ENCODE peak calls at places on chromosomes 1 and 21, in four cellular contexts. R, Q, O and C are unnamed samples.

GRCh38 chr1:180953291-180953747 is 40.6 kb downstream of the KIAA1614 start:
- DNase-seq in R (no peak), Q (no peak), O (no peak), C (no peak)

GRCh38 chr1:151875419-151876097 is 22.0 kb upstream of the THEM5 start:
- DNase-seq in R (no peak), Q (no peak), O (no peak), C (no peak)

GRCh38 chr1:154481058-154481457 is 21.0 kb upstream of the TDRD10 start:
- DNase-seq in R (no peak), Q (no peak), O (no peak), C (no peak)

GRCh38 chr21:33112151-33112550 is 42.2 kb downstream of the OLIG1 start:
- DNase-seq in R (no peak), Q (no peak), O (no peak), C (no peak)

GRCh38 chr21:45153358-45154318 is 79.3 kb downstream of the ADARB1 start:
- DNase-seq in R (no peak), Q (no peak), O (peak), C (no peak)

GRCh38 chr21:39088831-39089380 is 94.3 kb downstream of the PSMG1 start:
- DNase-seq in R (no peak), Q (peak), O (no peak), C (peak)

GRCh38 chr1:245614476-245614875 is 459.7 kb downstream of the KIF26B start:
- DNase-seq in R (no peak), Q (peak), O (no peak), C (no peak)

GRCh38 chr21:25307489-25307888 is 299.8 kb downstream of the MRPL39 start:
- DNase-seq in R (no peak), Q (no peak), O (no peak), C (no peak)

GRCh38 chr1:7011826-7012225 is 226.6 kb downstream of the CAMTA1 start:
- DNase-seq in R (no peak), Q (no peak), O (no peak), C (no peak)

GRCh38 chr1:43783671-43784205 is 76.4 kb downstream of the ST3GAL3 start:
- DNase-seq in R (peak), Q (no peak), O (no peak), C (no peak)

GRCh38 chr21:45032332-45032731 is 42.0 kb upstream of the ADARB1 start:
- DNase-seq in R (no peak), Q (no peak), O (no peak), C (no peak)

GRCh38 chr1:15212216-15212988 is 34.6 kb upstream of the FHAD1 start:
- DNase-seq in R (no peak), Q (no peak), O (no peak), C (no peak)

GRCh38 chr1:229159668-229160544 is 111.0 kb upstream of the RAB4A start:
- DNase-seq in R (no peak), Q (no peak), O (no peak), C (peak)

GRCh38 chr1:43786975-43787374 is 79.6 kb downstream of the ST3GAL3 start:
- DNase-seq in R (no peak), Q (no peak), O (no peak), C (peak)

GRCh38 chr1:110309139-110309538 is 30.0 kb upstream of the RBM15 start:
- DNase-seq in R (no peak), Q (no peak), O (no peak), C (no peak)

GRCh38 chr1:183163311-183163710 is 22.8 kb upstream of the LAMC2 start:
- DNase-seq in R (peak), Q (no peak), O (no peak), C (no peak)

GRCh38 chr1:93313026-93313425 is 32.7 kb upstream of the DR1 start:
- DNase-seq in R (no peak), Q (no peak), O (no peak), C (no peak)

GRCh38 chr1:65429806-65430205 is 9.3 kb downstream of the LEPR start:
- DNase-seq in R (no peak), Q (no peak), O (no peak), C (no peak)

GRCh38 chr1:247540536-247540935 is 4.3 kb upstream of the OR2C3 start:
- DNase-seq in R (no peak), Q (no peak), O (no peak), C (no peak)

GRCh38 chr1:22969224-22969829 is 3.3 kb downstream of the LACTBL1 start:
- DNase-seq in R (no peak), Q (no peak), O (no peak), C (no peak)

GRCh38 chr1:71587961-71588360 is 507.1 kb upstream of the ZRANB2 start:
- DNase-seq in R (no peak), Q (no peak), O (no peak), C (no peak)

GRCh38 chr1:212760126-212760823 is 31.3 kb downstream of the NSL1 start:
- DNase-seq in R (no peak), Q (peak), O (peak), C (peak)

GRCh38 chr1:227937531-227938145 is 10.1 kb downstream of the WNT9A start:
- DNase-seq in R (no peak), Q (no peak), O (no peak), C (no peak)

GRCh38 chr1:63698001-63698838 is 75.6 kb upstream of the ROR1 start:
- DNase-seq in R (no peak), Q (no peak), O (no peak), C (no peak)

GRCh38 chr1:178150610-178151009 is 56.7 kb downstream of the RASAL2 start:
- DNase-seq in R (no peak), Q (no peak), O (no peak), C (no peak)

GRCh38 chr1:202144510-202145324 is at the start of gene ARL8A:
- DNase-seq in R (no peak), Q (peak), O (peak), C (no peak)

GRCh38 chr1:117527566-117528102 is 78.2 kb upstream of the TENT5C start:
- DNase-seq in R (no peak), Q (no peak), O (no peak), C (no peak)

GRCh38 chr1:62187548-62187947 is 7.1 kb upstream of the L1TD1 start:
- DNase-seq in R (no peak), Q (no peak), O (no peak), C (no peak)

GRCh38 chr21:21159253-21159899 is 161.2 kb downstream of the NCAM2 start:
- DNase-seq in R (no peak), Q (no peak), O (no peak), C (no peak)

GRCh38 chr21:21158376-21158918 is 160.2 kb downstream of the NCAM2 start:
- DNase-seq in R (no peak), Q (no peak), O (no peak), C (no peak)

GRCh38 chr21:21165063-21165645 is 166.9 kb downstream of the NCAM2 start:
- DNase-seq in R (no peak), Q (no peak), O (no peak), C (no peak)

GRCh38 chr21:21163904-21164303 is 165.7 kb downstream of the NCAM2 start:
- DNase-seq in R (peak), Q (peak), O (peak), C (peak)
- TF ChIP-seq FOSL1 in R (no peak), Q (no peak), O (no peak), C (no peak)

DNA sequence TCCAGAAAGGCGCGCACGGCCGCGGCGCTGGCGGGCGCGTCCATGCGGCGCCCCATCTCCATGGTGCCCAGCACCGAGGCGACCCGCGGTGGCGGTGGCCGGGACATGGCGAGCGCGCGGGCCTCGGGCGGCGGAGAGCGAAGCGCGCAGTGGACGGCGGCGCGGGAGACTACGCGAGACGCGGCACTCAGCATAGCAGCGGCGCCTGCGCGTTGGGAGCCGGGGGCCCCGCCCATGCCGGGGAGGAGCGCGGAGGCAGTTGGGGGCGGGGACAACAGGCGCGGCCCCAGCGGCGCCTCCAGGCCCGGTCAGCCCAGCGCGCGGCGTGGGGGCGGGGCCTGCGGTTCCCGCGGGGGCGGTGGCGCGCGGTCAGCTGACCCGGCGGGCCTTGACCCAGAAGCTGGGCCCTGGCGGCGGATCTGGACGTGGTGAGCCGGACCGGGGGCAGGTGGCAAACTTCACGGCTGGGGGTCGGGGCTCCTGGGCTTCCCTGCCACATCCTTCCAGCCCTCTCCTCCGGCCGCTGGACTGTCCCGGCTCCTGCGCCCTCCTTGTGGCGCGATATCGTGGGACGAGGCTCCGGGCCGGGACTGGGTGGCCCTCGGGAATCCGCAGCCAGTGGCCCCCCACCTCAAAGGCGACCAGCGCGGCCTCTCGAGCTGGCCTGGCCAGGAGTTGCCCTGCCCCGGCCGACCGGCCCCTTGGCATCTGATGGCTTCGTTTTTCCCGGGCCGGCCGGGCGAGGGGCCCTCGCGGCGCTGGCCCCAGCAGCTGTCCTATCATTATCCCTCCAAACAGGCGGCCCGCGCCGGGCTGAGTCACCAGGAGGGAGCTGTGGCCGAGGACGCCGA is at the start of the genes AKR7A2 and SLC66A1:
- DNase-seq in R (peak), Q (peak), O (peak), C (peak)
- TF ChIP-seq FOSL1 in R (no peak), Q (peak), O (no peak), C (peak)

GRCh38 chr1:2322065-2322571 is 69.2 kb downstream of the MORN1 start:
- DNase-seq in R (no peak), Q (no peak), O (peak), C (peak)
- TF ChIP-seq FOSL1 in R (no peak), Q (no peak), O (no peak), C (no peak)

GRCh38 chr1:27773732-27774445 is 870 bp downstream of the STX12 start:
- DNase-seq in R (no peak), Q (no peak), O (no peak), C (no peak)
- TF ChIP-seq FOSL1 in R (no peak), Q (no peak), O (no peak), C (no peak)

GRCh38 chr21:36835383-36835795 is 131.1 kb downstream of the HLCS start:
- DNase-seq in R (no peak), Q (no peak), O (no peak), C (no peak)
- TF ChIP-seq FOSL1 in R (no peak), Q (no peak), O (no peak), C (no peak)

DNA sequence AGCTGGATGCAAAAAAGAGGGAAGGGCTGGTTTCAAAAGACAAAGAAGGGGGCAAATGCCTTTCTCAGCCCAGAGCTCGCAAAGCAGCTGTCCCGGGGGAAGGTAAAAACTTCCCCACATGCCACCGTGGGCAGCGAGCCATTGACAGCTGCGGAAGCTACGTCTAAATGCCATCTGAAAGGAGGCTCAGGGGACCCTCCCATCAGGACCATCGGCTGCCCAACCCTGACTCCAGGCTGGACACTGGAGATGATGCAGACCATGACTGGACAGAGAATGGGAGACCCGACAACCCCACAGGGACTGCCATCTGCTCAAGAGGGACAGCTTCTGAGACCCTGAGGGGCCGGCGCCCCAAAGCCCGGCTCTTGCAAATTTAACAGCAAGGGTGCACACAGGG is 92.2 kb downstream of the STUM start:
- DNase-seq in R (no peak), Q (no peak), O (no peak), C (no peak)
- TF ChIP-seq FOSL1 in R (no peak), Q (no peak), O (no peak), C (no peak)

GRCh38 chr21:42466700-42467612 is 29.1 kb downstream of the RSPH1 start:
- DNase-seq in R (peak), Q (peak), O (no peak), C (peak)
- TF ChIP-seq FOSL1 in R (no peak), Q (no peak), O (no peak), C (no peak)

GRCh38 chr21:42022906-42023305 is 12.7 kb upstream of the ZBTB21 start:
- DNase-seq in R (no peak), Q (no peak), O (no peak), C (no peak)

GRCh38 chr21:42024261-42024877 is 14.2 kb upstream of the ZBTB21 start:
- DNase-seq in R (no peak), Q (no peak), O (no peak), C (no peak)

GRCh38 chr21:42019706-42020105 is 9.5 kb upstream of the ZBTB21 start:
- DNase-seq in R (no peak), Q (no peak), O (no peak), C (no peak)

GRCh38 chr21:42019101-42019605 is 9.0 kb upstream of the ZBTB21 start:
- DNase-seq in R (no peak), Q (no peak), O (no peak), C (no peak)

DNA sequence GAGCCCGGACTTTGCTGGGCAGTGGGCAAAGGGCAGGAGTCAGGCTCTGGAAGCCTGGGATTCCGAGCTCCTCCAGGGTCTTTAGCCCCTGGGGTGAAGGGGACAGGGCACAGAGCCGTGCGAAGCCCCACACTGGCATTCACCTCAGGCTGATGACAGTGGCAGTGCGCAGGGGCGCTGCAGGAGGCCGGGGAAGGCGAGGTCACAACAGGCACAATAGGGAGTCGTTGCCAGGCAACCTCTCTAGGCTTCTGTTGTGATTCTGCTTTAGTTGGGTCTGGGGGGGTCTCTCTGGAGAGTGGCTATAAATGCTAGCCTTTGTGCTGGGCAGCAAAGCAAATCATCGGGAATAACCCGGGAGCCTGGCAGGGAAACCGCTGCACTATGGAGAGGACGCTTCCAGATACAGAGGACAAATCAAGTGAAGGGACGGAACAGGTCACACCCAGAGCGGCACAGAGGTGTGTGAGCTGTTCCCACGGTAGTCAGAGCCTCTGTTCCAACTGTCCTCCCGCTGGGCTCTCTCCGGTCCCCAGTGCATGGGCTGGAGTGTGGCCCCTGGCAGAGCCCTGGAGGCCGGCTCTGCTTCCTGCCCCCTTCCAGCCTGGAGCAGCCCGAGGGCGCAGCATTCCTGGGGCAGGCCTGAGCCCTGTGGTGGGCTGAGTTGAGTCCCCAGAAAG is 11.7 kb upstream of the ZBTB21 start:
- DNase-seq in R (no peak), Q (no peak), O (peak), C (no peak)
- TF ChIP-seq FOSL1 in R (no peak), Q (no peak), O (no peak), C (no peak)

DNA sequence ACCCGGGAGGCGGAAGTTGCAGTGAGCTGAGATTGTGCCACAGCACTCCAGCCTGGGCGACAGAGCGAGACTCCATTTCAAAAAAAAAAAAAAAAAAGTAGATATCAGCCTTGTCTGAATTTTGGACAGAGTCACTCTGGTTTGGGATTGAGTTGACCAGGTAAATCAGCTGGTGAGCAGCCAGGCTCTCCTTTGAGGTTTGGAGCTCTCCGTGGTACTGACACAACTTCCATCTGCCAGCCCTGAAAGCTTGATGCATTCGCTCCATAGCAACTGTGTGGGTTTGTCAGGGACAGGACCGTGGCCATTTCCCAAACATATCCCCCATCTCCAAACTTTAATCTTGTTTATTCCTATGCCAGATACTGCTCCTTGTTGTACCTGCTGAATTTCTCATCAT is 155.2 kb downstream of the DMRTA2 start:
- DNase-seq in R (no peak), Q (peak), O (peak), C (peak)
- TF ChIP-seq FOSL1 in R (no peak), Q (no peak), O (no peak), C (no peak)